ENCODE peak calls at places on chromosomes 5 and 9, in ten cellular contexts. One of them, this sample, is unnamed.

GRCh38 chr5:161403996-161404395 is 142.5 kb downstream of the GABRB2 start:
- DNase-seq in AG10803: no peak
- DNase-seq in adrenal gland: no peak
- DNase-seq in Panc1: no peak
- DNase-seq in right cardiac atrium: no peak
- DNase-seq in right atrium auricular region: no peak
- DNase-seq in ACHN: no peak
- DNase-seq in uterus: no peak
- DNase-seq in SHP77: no peak
- DNase-seq in stimulated activated CD4-positive, alpha-beta T cell treated with anti-CD3 and anti-CD28 coated beads, Interleukin-15, amount 100 ng/mL, for 1 hour: no peak
- DNase-seq in this sample: no peak

GRCh38 chr9:1922026-1922425 is 93.1 kb upstream of the SMARCA2 start:
- DNase-seq in AG10803: no peak
- DNase-seq in adrenal gland: no peak
- DNase-seq in Panc1: no peak
- DNase-seq in right cardiac atrium: no peak
- DNase-seq in right atrium auricular region: no peak
- DNase-seq in ACHN: no peak
- DNase-seq in uterus: no peak
- DNase-seq in SHP77: no peak
- DNase-seq in stimulated activated CD4-positive, alpha-beta T cell treated with anti-CD3 and anti-CD28 coated beads, Interleukin-15, amount 100 ng/mL, for 1 hour: no peak
- DNase-seq in this sample: no peak

GRCh38 chr9:74122229-74122628 is 374.9 kb upstream of the RORB start:
- DNase-seq in AG10803: no peak
- DNase-seq in adrenal gland: no peak
- DNase-seq in Panc1: no peak
- DNase-seq in right cardiac atrium: no peak
- DNase-seq in right atrium auricular region: no peak
- DNase-seq in ACHN: no peak
- DNase-seq in uterus: no peak
- DNase-seq in SHP77: no peak
- DNase-seq in stimulated activated CD4-positive, alpha-beta T cell treated with anti-CD3 and anti-CD28 coated beads, Interleukin-15, amount 100 ng/mL, for 1 hour: no peak
- DNase-seq in this sample: no peak

GRCh38 chr9:77291714-77292113 is 114.4 kb downstream of the VPS13A start:
- DNase-seq in AG10803: peak
- DNase-seq in adrenal gland: no peak
- DNase-seq in Panc1: no peak
- DNase-seq in right cardiac atrium: no peak
- DNase-seq in right atrium auricular region: no peak
- DNase-seq in ACHN: peak
- DNase-seq in uterus: no peak
- DNase-seq in SHP77: no peak
- DNase-seq in stimulated activated CD4-positive, alpha-beta T cell treated with anti-CD3 and anti-CD28 coated beads, Interleukin-15, amount 100 ng/mL, for 1 hour: no peak
- DNase-seq in this sample: no peak

GRCh38 chr5:34817558-34818351 is 21.2 kb upstream of the TTC23L start:
- DNase-seq in AG10803: peak
- DNase-seq in adrenal gland: no peak
- DNase-seq in Panc1: no peak
- DNase-seq in right cardiac atrium: no peak
- DNase-seq in right atrium auricular region: no peak
- DNase-seq in ACHN: peak
- DNase-seq in uterus: no peak
- DNase-seq in SHP77: no peak
- DNase-seq in stimulated activated CD4-positive, alpha-beta T cell treated with anti-CD3 and anti-CD28 coated beads, Interleukin-15, amount 100 ng/mL, for 1 hour: no peak
- DNase-seq in this sample: no peak

GRCh38 chr5:33160871-33161270 is 279.9 kb upstream of the TARS1 start:
- DNase-seq in AG10803: no peak
- DNase-seq in adrenal gland: no peak
- DNase-seq in Panc1: no peak
- DNase-seq in right cardiac atrium: no peak
- DNase-seq in right atrium auricular region: no peak
- DNase-seq in ACHN: no peak
- DNase-seq in uterus: no peak
- DNase-seq in SHP77: no peak
- DNase-seq in stimulated activated CD4-positive, alpha-beta T cell treated with anti-CD3 and anti-CD28 coated beads, Interleukin-15, amount 100 ng/mL, for 1 hour: no peak
- DNase-seq in this sample: no peak

GRCh38 chr5:169182797-169183196 is 118.1 kb downstream of the SLIT3 start:
- DNase-seq in AG10803: peak
- DNase-seq in adrenal gland: no peak
- DNase-seq in Panc1: no peak
- DNase-seq in right cardiac atrium: no peak
- DNase-seq in right atrium auricular region: no peak
- DNase-seq in ACHN: no peak
- DNase-seq in uterus: no peak
- DNase-seq in SHP77: no peak
- DNase-seq in stimulated activated CD4-positive, alpha-beta T cell treated with anti-CD3 and anti-CD28 coated beads, Interleukin-15, amount 100 ng/mL, for 1 hour: no peak
- DNase-seq in this sample: no peak

GRCh38 chr5:155905359-155905758 is 421.6 kb upstream of the SGCD start:
- DNase-seq in AG10803: peak
- DNase-seq in adrenal gland: no peak
- DNase-seq in Panc1: no peak
- DNase-seq in right cardiac atrium: no peak
- DNase-seq in right atrium auricular region: no peak
- DNase-seq in ACHN: no peak
- DNase-seq in uterus: no peak
- DNase-seq in SHP77: no peak
- DNase-seq in stimulated activated CD4-positive, alpha-beta T cell treated with anti-CD3 and anti-CD28 coated beads, Interleukin-15, amount 100 ng/mL, for 1 hour: no peak
- DNase-seq in this sample: no peak

This sample was measured in Caco-2.